ENCODE peak calls at places on chromosomes 4 and X, in six cellular contexts. M is hepatocyte, D is astrocyte, T is transverse colon, R is H1, S is kidney. H is an unnamed sample.
A peak's percentile ranks its signal among the peaks of the same experiment; 100 is the strongest.

GRCh38 chr4:139603576-139604387 is 47.8 kb upstream of the SETD7 start:
- DNase-seq in D (peak; percentile 45), M (peak; percentile 80), R (no peak), T (peak; percentile 23), S (no peak), H (peak; percentile 66)

GRCh38 chr4:77996076-77996475 is 61.0 kb upstream of the FRAS1 start:
- DNase-seq in D (no peak), R (no peak), T (no peak), M (no peak), S (no peak), H (no peak)

GRCh38 chr4:8836664-8837171 is 34.9 kb downstream of the HMX1 start:
- DNase-seq in M (no peak), R (no peak), D (no peak), S (peak; percentile 30), T (peak; percentile 2), H (no peak)

GRCh38 chr4:119035941-119036737 is 99.5 kb upstream of the MYOZ2 start:
- DNase-seq in T (no peak), D (peak; percentile 30), R (no peak), M (no peak), S (peak; percentile 78), H (no peak)

GRCh38 chrX:151754641-151755215 is 20.2 kb downstream of the CNGA2 start:
- DNase-seq in T (no peak), S (no peak), M (no peak), R (no peak), D (peak; percentile 63), H (no peak)

GRCh38 chr4:182881928-182882327 is 35.3 kb downstream of the DCTD start:
- DNase-seq in T (no peak), S (peak; percentile 79), M (no peak), R (no peak), D (peak; percentile 4), H (no peak)

GRCh38 chrX:21166302-21166982 is 207.8 kb upstream of the CNKSR2 start:
- DNase-seq in R (no peak), D (peak; percentile 41), S (no peak), M (no peak), T (no peak), H (no peak)

GRCh38 chr4:158837527-158838141 is 68.8 kb downstream of the FNIP2 start:
- DNase-seq in M (peak; percentile 33), R (no peak), S (no peak), T (no peak), D (no peak), H (peak; percentile 65)

GRCh38 chr4:83757121-83757621 is 221.3 kb downstream of the GPAT3 start:
- DNase-seq in S (no peak), D (no peak), T (no peak), M (peak; percentile 41), R (no peak), H (no peak)

GRCh38 chr4:43757147-43757546 is 691.5 kb downstream of the KCTD8 start:
- DNase-seq in S (no peak), D (peak; percentile 26), T (no peak), M (peak; percentile 22), R (no peak), H (no peak)

GRCh38 chr4:82044141-82044993 is 329.4 kb downstream of the HNRNPD start:
- DNase-seq in D (peak; percentile 14), R (peak; percentile 84), T (peak; percentile 38), S (peak; percentile 88), M (peak; percentile 85), H (peak; percentile 56)

GRCh38 chrX:1535241-1536041 is 1.5 kb downstream of the P2RY8 start:
- DNase-seq in M (no peak), D (no peak), R (no peak), T (peak; percentile 39), S (no peak), H (no peak)

GRCh38 chr4:142663828-142664227 is 182.3 kb downstream of the INPP4B start:
- DNase-seq in S (no peak), M (no peak), D (peak; percentile 49), T (no peak), R (no peak), H (no peak)

GRCh38 chr4:100189820-100190642 is at the start of gene DDIT4L:
- DNase-seq in S (peak; percentile 79), R (peak; percentile 78), T (peak; percentile 29), D (peak; percentile 21), M (peak; percentile 59), H (peak; percentile 15)

GRCh38 chr4:81207793-81208192 is 7.2 kb downstream of the PRKG2 start:
- DNase-seq in D (peak; percentile 59), M (no peak), R (no peak), S (no peak), T (no peak), H (peak; percentile 79)

GRCh38 chrX:115561605-115562491 is 874 bp downstream of the PLS3 start:
- DNase-seq in R (peak; percentile 52), M (peak; percentile 80), D (no peak), T (peak; percentile 21), S (peak; percentile 89), H (peak; percentile 29)

GRCh38 chrX:153226344-153227190 is 47.5 kb downstream of the MAGEA1 start:
- DNase-seq in D (peak; percentile 20), R (peak; percentile 86), M (peak; percentile 87), T (no peak), S (peak; percentile 71), H (peak; percentile 0)

GRCh38 chrX:46209768-46210167 is 335.5 kb downstream of the ZNF674 start:
- DNase-seq in D (peak; percentile 42), M (peak; percentile 7), R (no peak), S (no peak), T (no peak), H (no peak)

GRCh38 chr4:153950100-153950979 is 161.5 kb upstream of the SFRP2 start:
- DNase-seq in S (peak; percentile 64), D (peak; percentile 20), R (no peak), T (peak; percentile 31), M (no peak), H (peak; percentile 30)

GRCh38 chr4:77600521-77601451 is 4.8 kb upstream of the CXCL13 start:
- DNase-seq in T (peak; percentile 18), R (no peak), M (peak; percentile 62), S (no peak), D (no peak), H (peak; percentile 53)

GRCh38 chrX:45781901-45782553 is 581.4 kb upstream of the DIPK2B start:
- DNase-seq in R (no peak), T (no peak), M (peak; percentile 47), S (no peak), D (peak; percentile 51), H (no peak)

GRCh38 chr4:184588893-184589292 is 60.4 kb downstream of the CASP3 start:
- DNase-seq in M (no peak), D (peak; percentile 6), R (no peak), T (no peak), S (no peak), H (no peak)

GRCh38 chr4:34181311-34181808 is 2063.0 kb downstream of the ARAP2 start:
- DNase-seq in D (peak; percentile 90), T (no peak), S (no peak), R (no peak), M (no peak), H (no peak)

GRCh38 chr4:183195534-183195933 is 96.5 kb downstream of the WWC2 start:
- DNase-seq in M (no peak), S (no peak), T (no peak), D (no peak), R (no peak), H (no peak)

GRCh38 chr4:102828497-102828808 is 1.1 kb upstream of the UBE2D3 start:
- DNase-seq in R (no peak), S (no peak), M (no peak), D (no peak), T (no peak), H (no peak)

GRCh38 chrX:153780678-153781427 is at the start of gene SRPK3:
- DNase-seq in T (no peak), M (no peak), S (peak; percentile 72), D (no peak), R (no peak), H (no peak)

GRCh38 chrX:8033175-8033574 is 106.0 kb upstream of the PNPLA4 start:
- DNase-seq in R (no peak), D (no peak), S (no peak), M (no peak), T (no peak), H (no peak)

GRCh38 chr4:173499568-173500535 is 30.2 kb downstream of the HAND2 start:
- DNase-seq in M (no peak), T (no peak), S (no peak), D (no peak), R (peak; percentile 66), H (no peak)

GRCh38 chr4:173503330-173504180 is 26.5 kb downstream of the HAND2 start:
- DNase-seq in S (no peak), D (no peak), R (no peak), M (no peak), T (no peak), H (no peak)

GRCh38 chr4:173501592-173502150 is 28.4 kb downstream of the HAND2 start:
- DNase-seq in D (no peak), T (no peak), S (no peak), R (no peak), M (no peak), H (no peak)

GRCh38 chr4:173498771-173499170 is 31.3 kb downstream of the HAND2 start:
- DNase-seq in S (no peak), R (no peak), T (no peak), D (no peak), M (no peak), H (no peak)

GRCh38 chr4:173500841-173501591 is 29.0 kb downstream of the HAND2 start:
- DNase-seq in S (no peak), M (no peak), D (no peak), R (peak; percentile 63), T (no peak), H (no peak)
- H3K4me3 ChIP-seq in S (no peak overlapping the region), M (no peak overlapping the region), D (peak overlapping the region; percentile 50), R (peak overlapping the region; percentile 61), T (no peak overlapping the region), H (no peak overlapping the region)

DNA sequence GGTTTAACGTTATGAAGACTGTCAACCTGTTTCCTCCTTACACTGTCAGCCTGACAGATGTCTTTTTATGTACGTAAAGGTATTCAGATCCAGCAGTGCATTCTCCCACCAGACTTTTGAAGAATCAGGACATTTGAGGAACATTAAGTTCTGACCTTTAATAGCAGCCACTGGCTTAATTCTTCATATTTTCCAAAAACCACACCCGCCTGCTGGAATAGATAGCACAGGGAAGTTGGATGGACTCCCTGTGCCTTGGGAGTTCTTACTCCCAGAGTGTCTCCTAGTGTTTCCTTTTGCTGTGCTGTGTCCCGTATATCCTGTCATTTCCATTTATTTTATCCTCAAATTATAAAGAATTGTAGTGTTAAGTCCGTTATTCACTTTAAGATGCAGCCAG is 94.5 kb downstream of the AFF1 start:
- DNase-seq in T (no peak), R (no peak), D (no peak), M (no peak), S (no peak), H (peak; percentile 28)
- H3K4me1 ChIP-seq in T (peaks cover 59% of the 10 kb centered on the region), R (peaks cover 19% of the 10 kb centered on the region), D (peaks cover 19% of the 10 kb centered on the region), M (peaks cover 51% of the 10 kb centered on the region), S (peaks cover 70% of the 10 kb centered on the region), H (peaks cover 45% of the 10 kb centered on the region)

GRCh38 chr4:7127591-7127990 is 59.7 kb upstream of the GRPEL1 start:
- DNase-seq in D (no peak), S (no peak), R (no peak), M (no peak), T (no peak), H (no peak)
- H3K4me3 ChIP-seq in D (no peak overlapping the region), S (no peak overlapping the region), R (no peak overlapping the region), M (no peak overlapping the region), T (no peak overlapping the region), H (no peak overlapping the region)

GRCh38 chrX:17525762-17526555 is 151.0 kb downstream of the NHS start:
- DNase-seq in T (no peak), M (no peak), D (peak; percentile 31), S (no peak), R (no peak), H (no peak)
- H3K4me1 ChIP-seq in T (peaks cover 2% of the 10 kb centered on the region), M (peaks cover 11% of the 10 kb centered on the region), D (peaks cover 23% of the 10 kb centered on the region), S (peaks cover 38% of the 10 kb centered on the region), R (peaks cover 9% of the 10 kb centered on the region), H (peaks cover 4% of the 10 kb centered on the region)

H was measured in small intestine.